ENCODE peak calls at places on chromosomes 13 and 19, in five cellular contexts. Y, L, A, E and F are unnamed samples.

GRCh38 chr19:2540646-2541454 is 64.9 kb downstream of the GADD45B start:
- DNase-seq in Y (no peak), L (peak; percentile 97), A (no peak), E (peak; percentile 91), F (no peak)

GRCh38 chr19:34998777-34999497 is 1.2 kb upstream of the GRAMD1A start:
- DNase-seq in Y (no peak), L (no peak), A (no peak), E (no peak), F (no peak)

GRCh38 chr13:99316224-99316623 is 9.0 kb upstream of the GPR183 start:
- DNase-seq in Y (no peak), L (no peak), A (no peak), E (no peak), F (no peak)

GRCh38 chr19:4172861-4173473 is 9.4 kb downstream of the SIRT6 start:
- DNase-seq in Y (no peak), L (peak; percentile 74), A (peak; percentile 47), E (no peak), F (peak; percentile 43)

GRCh38 chr19:44603201-44603945 is 10.0 kb upstream of the IGSF23 start:
- DNase-seq in Y (no peak), L (peak; percentile 84), A (no peak), E (peak; percentile 98), F (no peak)

GRCh38 chr13:42354246-42355117 is 82.5 kb downstream of the AKAP11 start:
- DNase-seq in Y (no peak), L (peak; percentile 30), A (no peak), E (no peak), F (no peak)

GRCh38 chr13:50222569-50223332 is 207.5 kb downstream of the KCNRG start:
- DNase-seq in Y (peak; percentile 36), L (no peak), A (peak; percentile 94), E (no peak), F (peak; percentile 69)

GRCh38 chr19:48873476-48874308 is 1.5 kb downstream of the PPP1R15A start:
- DNase-seq in Y (no peak), L (peak; percentile 36), A (peak; percentile 55), E (no peak), F (peak; percentile 99)

GRCh38 chr13:108155185-108156106 is 59.9 kb downstream of the LIG4 start:
- DNase-seq in Y (no peak), L (peak; percentile 80), A (peak; percentile 41), E (no peak), F (peak; percentile 73)

GRCh38 chr19:1183543-1184172 is 9.6 kb upstream of the SBNO2 start:
- DNase-seq in Y (no peak), L (peak; percentile 57), A (no peak), E (no peak), F (no peak)

GRCh38 chr19:39304701-39305571 is 8.7 kb downstream of the IFNL1 start:
- DNase-seq in Y (no peak), L (no peak), A (no peak), E (no peak), F (peak; percentile 16)

GRCh38 chr19:19059837-19060611 is 3.8 kb upstream of the SLC25A42 start:
- DNase-seq in Y (no peak), L (no peak), A (no peak), E (no peak), F (peak; percentile 60)

GRCh38 chr19:49210108-49210900 is 52.7 kb downstream of the TRPM4 start:
- DNase-seq in Y (no peak), L (peak; percentile 29), A (peak; percentile 14), E (no peak), F (no peak)

GRCh38 chr19:584240-585001 is 5.3 kb upstream of the HCN2 start:
- DNase-seq in Y (no peak), L (peak; percentile 66), A (peak; percentile 64), E (no peak), F (peak; percentile 50)

GRCh38 chr19:23957660-23958281 is 43.1 kb downstream of the ZNF726 start:
- DNase-seq in Y (no peak), L (peak; percentile 65), A (no peak), E (peak; percentile 79), F (no peak)

GRCh38 chr13:26247011-26247410 is 6.9 kb upstream of the CDK8 start:
- DNase-seq in Y (no peak), L (no peak), A (no peak), E (no peak), F (no peak)

GRCh38 chr13:113153810-113154748 is 4.4 kb upstream of the PROZ start:
- DNase-seq in Y (no peak), L (peak; percentile 89), A (peak; percentile 67), E (no peak), F (peak; percentile 70)

GRCh38 chr19:38841787-38842438 is 7.9 kb downstream of the HNRNPL start:
- DNase-seq in Y (no peak), L (no peak), A (no peak), E (no peak), F (no peak)